ENCODE peak calls at places on chromosome 13, in four cellular contexts. One of them, this sample, is unnamed.

GRCh38 chr13:40547545-40548322 is 118.7 kb downstream of the FOXO1 start:
- DNase-seq in neural crest cell: no peak
- DNase-seq in sciatic nerve: no peak
- DNase-seq in aorta: no peak
- DNase-seq in this sample: no peak

GRCh38 chr13:107233541-107233940 is 665.6 kb upstream of the ARGLU1 start:
- DNase-seq in neural crest cell: no peak
- DNase-seq in aorta: no peak
- DNase-seq in sciatic nerve: no peak
- DNase-seq in this sample: no peak

GRCh38 chr13:24540236-24541126 is 27.9 kb upstream of the PARP4 start:
- DNase-seq in aorta: no peak
- DNase-seq in neural crest cell: peak
- DNase-seq in sciatic nerve: no peak
- DNase-seq in this sample: no peak

GRCh38 chr13:101155920-101156319 is 260.4 kb downstream of the NALCN start:
- DNase-seq in neural crest cell: no peak
- DNase-seq in aorta: no peak
- DNase-seq in sciatic nerve: no peak
- DNase-seq in this sample: no peak

GRCh38 chr13:36736119-36736726 is 62.4 kb downstream of the SERTM1 start:
- DNase-seq in neural crest cell: peak
- DNase-seq in aorta: peak
- DNase-seq in sciatic nerve: peak
- DNase-seq in this sample: peak

GRCh38 chr13:40181203-40181845 is 485.1 kb downstream of the FOXO1 start:
- DNase-seq in aorta: no peak
- DNase-seq in sciatic nerve: no peak
- DNase-seq in neural crest cell: no peak
- DNase-seq in this sample: no peak

GRCh38 chr13:45368571-45368970 is 27.6 kb upstream of the TPT1 start:
- DNase-seq in sciatic nerve: no peak
- DNase-seq in aorta: no peak
- DNase-seq in neural crest cell: no peak
- DNase-seq in this sample: no peak

GRCh38 chr13:74243637-74244526 is 109.7 kb upstream of the KLF12 start:
- DNase-seq in neural crest cell: no peak
- DNase-seq in sciatic nerve: no peak
- DNase-seq in aorta: no peak
- DNase-seq in this sample: no peak

GRCh38 chr13:95723428-95723827 is 46.5 kb downstream of the DNAJC3 start:
- DNase-seq in sciatic nerve: no peak
- DNase-seq in neural crest cell: no peak
- DNase-seq in aorta: no peak
- DNase-seq in this sample: no peak

GRCh38 chr13:112616586-112617381 is 28.8 kb upstream of the TUBGCP3 start:
- DNase-seq in aorta: no peak
- DNase-seq in neural crest cell: peak
- DNase-seq in sciatic nerve: no peak
- DNase-seq in this sample: peak

GRCh38 chr13:79549355-79550106 is 68.6 kb downstream of the NDFIP2 start:
- DNase-seq in aorta: no peak
- DNase-seq in neural crest cell: no peak
- DNase-seq in sciatic nerve: no peak
- DNase-seq in this sample: no peak

GRCh38 chr13:25688524-25688923 is 316.8 kb downstream of the ATP8A2 start:
- DNase-seq in sciatic nerve: no peak
- DNase-seq in neural crest cell: no peak
- DNase-seq in aorta: no peak
- DNase-seq in this sample: no peak

GRCh38 chr13:105918842-105919741 is 616.4 kb downstream of the EFNB2 start:
- DNase-seq in neural crest cell: peak
- DNase-seq in aorta: peak
- DNase-seq in sciatic nerve: no peak
- DNase-seq in this sample: no peak

GRCh38 chr13:43061496-43062280 is 38.3 kb downstream of the DNAJC15 start:
- DNase-seq in aorta: no peak
- DNase-seq in sciatic nerve: no peak
- DNase-seq in neural crest cell: no peak
- DNase-seq in this sample: no peak

GRCh38 chr13:25659091-25659502 is 287.3 kb downstream of the ATP8A2 start:
- DNase-seq in neural crest cell: no peak
- DNase-seq in aorta: no peak
- DNase-seq in sciatic nerve: no peak
- DNase-seq in this sample: no peak

GRCh38 chr13:30121666-30122065 is 185.7 kb downstream of the KATNAL1 start:
- DNase-seq in neural crest cell: no peak
- DNase-seq in sciatic nerve: no peak
- DNase-seq in aorta: no peak
- DNase-seq in this sample: no peak

GRCh38 chr13:110559429-110559943 is 2.0 kb downstream of the RAB20 start:
- DNase-seq in neural crest cell: no peak
- DNase-seq in sciatic nerve: no peak
- DNase-seq in aorta: peak
- DNase-seq in this sample: no peak

GRCh38 chr13:39144941-39145533 is 106.8 kb downstream of the NHLRC3 start:
- DNase-seq in neural crest cell: peak
- DNase-seq in sciatic nerve: peak
- DNase-seq in aorta: peak
- DNase-seq in this sample: peak

GRCh38 chr13:109652536-109652935 is 133.8 kb downstream of the IRS2 start:
- DNase-seq in sciatic nerve: no peak
- DNase-seq in neural crest cell: no peak
- DNase-seq in aorta: no peak
- DNase-seq in this sample: no peak

GRCh38 chr13:90947976-90948375 is 399.5 kb upstream of the MIR17HG start:
- DNase-seq in neural crest cell: no peak
- DNase-seq in sciatic nerve: no peak
- DNase-seq in aorta: no peak
- DNase-seq in this sample: no peak

GRCh38 chr13:32067149-32067961 is 35.8 kb downstream of the FRY start:
- DNase-seq in sciatic nerve: no peak
- DNase-seq in neural crest cell: no peak
- DNase-seq in aorta: no peak
- DNase-seq in this sample: no peak

GRCh38 chr13:54373211-54373610 is 1344.6 kb downstream of the OLFM4 start:
- DNase-seq in neural crest cell: no peak
- DNase-seq in aorta: no peak
- DNase-seq in sciatic nerve: no peak
- DNase-seq in this sample: no peak

GRCh38 chr13:24357756-24358155 is 48.4 kb downstream of the C1QTNF9 start:
- DNase-seq in neural crest cell: no peak
- DNase-seq in aorta: no peak
- DNase-seq in sciatic nerve: no peak
- DNase-seq in this sample: no peak

GRCh38 chr13:113749956-113750355 is 9.1 kb upstream of the TMEM255B start:
- DNase-seq in neural crest cell: no peak
- DNase-seq in sciatic nerve: no peak
- DNase-seq in aorta: peak
- DNase-seq in this sample: no peak

GRCh38 chr13:61128850-61129645 is 286.6 kb downstream of the PCDH20 start:
- DNase-seq in sciatic nerve: no peak
- DNase-seq in neural crest cell: no peak
- DNase-seq in aorta: no peak
- DNase-seq in this sample: no peak

GRCh38 chr13:21871302-21871862 is 200.5 kb downstream of the FGF9 start:
- DNase-seq in aorta: no peak
- DNase-seq in neural crest cell: no peak
- DNase-seq in sciatic nerve: no peak
- DNase-seq in this sample: no peak

GRCh38 chr13:38166121-38166520 is 183.5 kb upstream of the UFM1 start:
- DNase-seq in neural crest cell: no peak
- DNase-seq in sciatic nerve: no peak
- DNase-seq in aorta: no peak
- DNase-seq in this sample: no peak

GRCh38 chr13:75838366-75839017 is 202.4 kb downstream of the LMO7 start:
- DNase-seq in neural crest cell: no peak
- DNase-seq in aorta: no peak
- DNase-seq in sciatic nerve: no peak
- DNase-seq in this sample: no peak